ENCODE peak calls at places on chromosomes 11 and 22, in five cellular contexts. E is HuH-7.5, I is NCI-H1417 treated with DMSO at 0.1 percent for 48 hours, Y is substantia nigra, C is neural crest cell. A is an unnamed sample.

GRCh38 chr22:42294034-42294985 is 23.9 kb upstream of the TCF20 start:
- DNase-seq in C (peak; percentile 59), I (no peak), E (peak; percentile 71), Y (peak; percentile 23), A (peak; percentile 30)

GRCh38 chr11:76603202-76603601 is 67.3 kb downstream of the LRRC32 start:
- DNase-seq in I (no peak), Y (no peak), E (no peak), C (no peak), A (no peak)

GRCh38 chr11:1073851-1074243 is 827 bp upstream of the MUC2 start:
- DNase-seq in E (no peak), I (no peak), C (no peak), Y (no peak), A (no peak)

GRCh38 chr11:114163830-114164401 is 104.4 kb downstream of the ZBTB16 start:
- DNase-seq in Y (no peak), C (no peak), I (no peak), E (no peak), A (no peak)

GRCh38 chr11:30960387-30960992 is 374.3 kb upstream of the MPPED2 start:
- DNase-seq in E (peak; percentile 20), C (peak; percentile 5), I (peak; percentile 49), Y (no peak), A (no peak)

GRCh38 chr11:131653244-131653643 is 282.8 kb downstream of the NTM start:
- DNase-seq in C (no peak), Y (no peak), I (no peak), E (no peak), A (no peak)

GRCh38 chr22:19598054-19598855 is 74.0 kb upstream of the CLDN5 start:
- DNase-seq in C (no peak), I (no peak), Y (no peak), E (no peak), A (no peak)

GRCh38 chr22:31945971-31946680 is 1.8 kb downstream of the YWHAH start:
- DNase-seq in I (no peak), C (no peak), E (no peak), Y (no peak), A (no peak)

GRCh38 chr11:30244255-30244654 is 13.4 kb downstream of the FSHB start:
- DNase-seq in I (no peak), C (no peak), E (no peak), Y (no peak), A (no peak)

GRCh38 chr11:130531061-130531460 is 82.6 kb downstream of the ADAMTS15 start:
- DNase-seq in I (no peak), C (no peak), Y (no peak), E (no peak), A (no peak)

GRCh38 chr22:32839776-32840571 is 38.5 kb downstream of the TIMP3 start:
- DNase-seq in I (no peak), C (no peak), E (no peak), Y (no peak), A (no peak)

GRCh38 chr11:124934862-124935547 is 842 bp downstream of the HEPACAM start:
- DNase-seq in I (no peak), E (no peak), C (no peak), Y (no peak), A (no peak)

GRCh38 chr22:20106849-20107237 is 9.1 kb upstream of the RANBP1 start:
- DNase-seq in Y (no peak), I (no peak), C (no peak), E (no peak), A (no peak)

GRCh38 chr11:112025682-112026081 is 474 bp downstream of the DLAT start:
- DNase-seq in I (no peak), E (no peak), Y (no peak), C (peak; percentile 7), A (no peak)

GRCh38 chr11:34356576-34356917 is 1.3 kb downstream of the ABTB2 start:
- DNase-seq in I (no peak), E (no peak), C (peak; percentile 16), Y (no peak), A (peak; percentile 2)

GRCh38 chr11:133082453-133082781 is 449.9 kb downstream of the OPCML start:
- DNase-seq in E (no peak), Y (peak; percentile 39), I (no peak), C (no peak), A (no peak)

GRCh38 chr22:29689201-29689871 is 30.5 kb upstream of the CABP7 start:
- DNase-seq in Y (no peak), E (no peak), I (no peak), C (no peak), A (no peak)

GRCh38 chr22:47206819-47207218 is 444.4 kb downstream of the TBC1D22A start:
- DNase-seq in C (no peak), E (no peak), Y (no peak), I (no peak), A (no peak)

GRCh38 chr22:20211997-20212753 is 55.9 kb downstream of the RTN4R start:
- DNase-seq in C (no peak), E (no peak), Y (peak; percentile 71), I (no peak), A (no peak)